ENCODE peak calls at places on chromosomes 7 and 10, in seven cellular contexts. I is Right ventricle myocardium superior; E is T-helper 1 cell; K is neural progenitor cell; Q is AG10803; Y is HuH-7; R is activated CD4-positive, alpha-beta T cell treated with anti-CD3 and anti-CD28 coated beads, Interleukin-2, amount 50 U/mL, for 4 hours. G is an unnamed sample.

GRCh38 chr7:80230327-80230726 is 95.7 kb downstream of the GNAI1 start:
- DNase-seq in K (no peak), Y (no peak), I (no peak), Q (peak), R (no peak), E (no peak), G (no peak)

GRCh38 chr10:3782456-3783312 is 2.3 kb downstream of the KLF6 start:
- DNase-seq in E (no peak), Q (peak), K (no peak), Y (no peak), I (peak), R (no peak), G (no peak)

GRCh38 chr7:122412886-122413285 is 108.3 kb upstream of the FEZF1 start:
- DNase-seq in E (no peak), I (no peak), Y (no peak), R (no peak), K (no peak), Q (peak), G (no peak)

GRCh38 chr10:48614481-48615383 is 9.9 kb upstream of the ARHGAP22 start:
- DNase-seq in K (no peak), R (no peak), Y (no peak), I (no peak), E (no peak), Q (peak), G (no peak)

GRCh38 chr7:111074772-111075152 is 16.2 kb upstream of the LRRN3 start:
- DNase-seq in K (no peak), R (no peak), I (no peak), Q (no peak), Y (no peak), E (no peak), G (no peak)

GRCh38 chr7:150368884-150369739 is 490 bp downstream of the REPIN1 start:
- DNase-seq in Y (peak), R (peak), Q (peak), I (peak), E (no peak), K (peak), G (peak)

GRCh38 chr10:114023198-114023597 is 20.5 kb upstream of the ADRB1 start:
- DNase-seq in E (no peak), I (no peak), Q (peak), Y (no peak), K (no peak), R (no peak), G (no peak)

GRCh38 chr10:72276421-72277339 is 3.0 kb downstream of the DDIT4 start:
- DNase-seq in I (no peak), Q (peak), Y (no peak), K (no peak), R (no peak), E (no peak), G (no peak)